ENCODE peak calls at places on chromosomes 6 and 20, in four cellular contexts. One of them, this sample, is unnamed.
A peak's percentile ranks its signal among the peaks of the same experiment; 100 is the strongest.

GRCh38 chr6:150403458-150404245 is 34.8 kb downstream of the IYD start:
- DNase-seq in brain microvascular endothelial cell: peak; percentile 98
- DNase-seq in spleen: no peak
- DNase-seq in fibroblast of pulmonary artery: peak; percentile 98
- DNase-seq in this sample: peak; percentile 98

GRCh38 chr6:19822134-19822533 is 15.0 kb upstream of the ID4 start:
- DNase-seq in spleen: no peak
- DNase-seq in brain microvascular endothelial cell: no peak
- DNase-seq in fibroblast of pulmonary artery: no peak
- DNase-seq in this sample: no peak

GRCh38 chr20:7841967-7842301 is 98.3 kb downstream of the HAO1 start:
- DNase-seq in brain microvascular endothelial cell: peak; percentile 73
- DNase-seq in spleen: no peak
- DNase-seq in fibroblast of pulmonary artery: peak; percentile 97
- DNase-seq in this sample: peak; percentile 78

GRCh38 chr20:34262488-34263288 is 21.5 kb downstream of the ASIP start:
- DNase-seq in fibroblast of pulmonary artery: peak; percentile 64
- DNase-seq in spleen: no peak
- DNase-seq in brain microvascular endothelial cell: peak; percentile 34
- DNase-seq in this sample: no peak

GRCh38 chr20:44342240-44342639 is 5.4 kb downstream of the R3HDML start:
- DNase-seq in spleen: no peak
- DNase-seq in fibroblast of pulmonary artery: no peak
- DNase-seq in brain microvascular endothelial cell: no peak
- DNase-seq in this sample: no peak

GRCh38 chr6:169789944-169790927 is 38.8 kb downstream of the ERMARD start:
- DNase-seq in fibroblast of pulmonary artery: peak; percentile 67
- DNase-seq in brain microvascular endothelial cell: peak; percentile 51
- DNase-seq in spleen: peak; percentile 93
- DNase-seq in this sample: peak; percentile 32

GRCh38 chr6:26550250-26550993 is 12.3 kb downstream of the HMGN4 start:
- DNase-seq in fibroblast of pulmonary artery: peak; percentile 43
- DNase-seq in brain microvascular endothelial cell: no peak
- DNase-seq in spleen: peak; percentile 83
- DNase-seq in this sample: no peak

GRCh38 chr6:44202332-44202971 is 14.3 kb upstream of the MYMX start:
- DNase-seq in brain microvascular endothelial cell: no peak
- DNase-seq in spleen: no peak
- DNase-seq in fibroblast of pulmonary artery: no peak
- DNase-seq in this sample: no peak

GRCh38 chr20:11193241-11193640 is 519.4 kb upstream of the JAG1 start:
- DNase-seq in fibroblast of pulmonary artery: no peak
- DNase-seq in brain microvascular endothelial cell: no peak
- DNase-seq in spleen: no peak
- DNase-seq in this sample: no peak

GRCh38 chr20:24746351-24746685 is 202.8 kb upstream of the CST7 start:
- DNase-seq in brain microvascular endothelial cell: no peak
- DNase-seq in spleen: peak; percentile 74
- DNase-seq in fibroblast of pulmonary artery: no peak
- DNase-seq in this sample: no peak

GRCh38 chr6:149497365-149497764 is 12.6 kb upstream of the ZC3H12D start:
- DNase-seq in fibroblast of pulmonary artery: no peak
- DNase-seq in brain microvascular endothelial cell: no peak
- DNase-seq in spleen: no peak
- DNase-seq in this sample: no peak

GRCh38 chr20:25544760-25545159 is 40.6 kb downstream of the NINL start:
- DNase-seq in brain microvascular endothelial cell: no peak
- DNase-seq in spleen: no peak
- DNase-seq in fibroblast of pulmonary artery: no peak
- DNase-seq in this sample: no peak

GRCh38 chr6:147287869-147288271 is 83.7 kb downstream of the STXBP5 start:
- DNase-seq in fibroblast of pulmonary artery: peak; percentile 75
- DNase-seq in spleen: no peak
- DNase-seq in brain microvascular endothelial cell: peak; percentile 42
- DNase-seq in this sample: peak; percentile 42

GRCh38 chr6:142313284-142313683 is 11.5 kb downstream of the ADGRG6 start:
- DNase-seq in fibroblast of pulmonary artery: peak; percentile 70
- DNase-seq in brain microvascular endothelial cell: peak; percentile 65
- DNase-seq in spleen: no peak
- DNase-seq in this sample: no peak

GRCh38 chr6:33147807-33148666 is 44.2 kb downstream of the COL11A2 start:
- DNase-seq in brain microvascular endothelial cell: peak; percentile 18
- DNase-seq in spleen: no peak
- DNase-seq in fibroblast of pulmonary artery: peak; percentile 80
- DNase-seq in this sample: peak; percentile 32

GRCh38 chr20:50691585-50692552 is 527 bp upstream of the RIPOR3 start:
- DNase-seq in brain microvascular endothelial cell: peak; percentile 37
- DNase-seq in spleen: no peak
- DNase-seq in fibroblast of pulmonary artery: peak; percentile 61
- DNase-seq in this sample: peak; percentile 43

GRCh38 chr6:135270676-135271536 is 89.8 kb downstream of the MYB start:
- DNase-seq in spleen: no peak
- DNase-seq in fibroblast of pulmonary artery: no peak
- DNase-seq in brain microvascular endothelial cell: no peak
- DNase-seq in this sample: no peak

GRCh38 chr6:132161283-132161682 is 210.1 kb upstream of the CCN2 start:
- DNase-seq in spleen: no peak
- DNase-seq in brain microvascular endothelial cell: peak; percentile 75
- DNase-seq in fibroblast of pulmonary artery: peak; percentile 81
- DNase-seq in this sample: peak; percentile 49

GRCh38 chr6:167538746-167539145 is 213.9 kb downstream of the TTLL2 start:
- DNase-seq in fibroblast of pulmonary artery: no peak
- DNase-seq in spleen: no peak
- DNase-seq in brain microvascular endothelial cell: no peak
- DNase-seq in this sample: peak; percentile 67

GRCh38 chr6:79072640-79073181 is 5.3 kb downstream of the PHIP start:
- DNase-seq in spleen: no peak
- DNase-seq in fibroblast of pulmonary artery: no peak
- DNase-seq in brain microvascular endothelial cell: no peak
- DNase-seq in this sample: no peak

GRCh38 chr6:121597654-121598053 is 162.2 kb downstream of the GJA1 start:
- DNase-seq in spleen: no peak
- DNase-seq in brain microvascular endothelial cell: peak; percentile 19
- DNase-seq in fibroblast of pulmonary artery: peak; percentile 22
- DNase-seq in this sample: no peak

GRCh38 chr6:108557494-108558371 is 3.0 kb upstream of the FOXO3 start:
- DNase-seq in fibroblast of pulmonary artery: peak; percentile 68
- DNase-seq in brain microvascular endothelial cell: peak; percentile 27
- DNase-seq in spleen: peak; percentile 95
- DNase-seq in this sample: no peak

GRCh38 chr6:81697564-81697963 is 54.9 kb downstream of the TENT5A start:
- DNase-seq in fibroblast of pulmonary artery: peak; percentile 44
- DNase-seq in spleen: no peak
- DNase-seq in brain microvascular endothelial cell: peak; percentile 27
- DNase-seq in this sample: no peak

GRCh38 chr20:47708953-47709833 is 76.1 kb downstream of the SULF2 start:
- DNase-seq in brain microvascular endothelial cell: no peak
- DNase-seq in spleen: no peak
- DNase-seq in fibroblast of pulmonary artery: no peak
- DNase-seq in this sample: no peak

GRCh38 chr6:129340983-129341382 is 369.0 kb downstream of the ARHGAP18 start:
- DNase-seq in brain microvascular endothelial cell: peak; percentile 86
- DNase-seq in fibroblast of pulmonary artery: peak; percentile 99
- DNase-seq in spleen: no peak
- DNase-seq in this sample: peak; percentile 92

GRCh38 chr6:54775586-54775985 is 71.0 kb upstream of the FAM83B start:
- DNase-seq in fibroblast of pulmonary artery: peak; percentile 9
- DNase-seq in brain microvascular endothelial cell: peak; percentile 18
- DNase-seq in spleen: no peak
- DNase-seq in this sample: no peak

GRCh38 chr20:31707994-31708744 is 14.5 kb downstream of the BCL2L1 start:
- DNase-seq in brain microvascular endothelial cell: no peak
- DNase-seq in fibroblast of pulmonary artery: no peak
- DNase-seq in spleen: peak; percentile 71
- DNase-seq in this sample: no peak

GRCh38 chr6:159467473-159468041 is 225.5 kb downstream of the SOD2 start:
- DNase-seq in spleen: no peak
- DNase-seq in brain microvascular endothelial cell: peak; percentile 24
- DNase-seq in fibroblast of pulmonary artery: no peak
- DNase-seq in this sample: no peak

GRCh38 chr6:90780141-90780540 is 193.3 kb upstream of the MAP3K7 start:
- DNase-seq in brain microvascular endothelial cell: no peak
- DNase-seq in spleen: no peak
- DNase-seq in fibroblast of pulmonary artery: no peak
- DNase-seq in this sample: no peak

GRCh38 chr6:136921521-136921935 is 573 bp upstream of the SLC35D3 start:
- DNase-seq in fibroblast of pulmonary artery: no peak
- DNase-seq in spleen: no peak
- DNase-seq in brain microvascular endothelial cell: no peak
- DNase-seq in this sample: no peak

GRCh38 chr20:11207749-11208502 is 534.1 kb upstream of the JAG1 start:
- DNase-seq in brain microvascular endothelial cell: peak; percentile 81
- DNase-seq in spleen: no peak
- DNase-seq in fibroblast of pulmonary artery: peak; percentile 62
- DNase-seq in this sample: no peak

GRCh38 chr20:14865169-14865568 is 527.8 kb upstream of the FLRT3 start:
- DNase-seq in spleen: no peak
- DNase-seq in brain microvascular endothelial cell: no peak
- DNase-seq in fibroblast of pulmonary artery: peak; percentile 5
- DNase-seq in this sample: no peak

GRCh38 chr6:43921039-43921438 is 151.0 kb downstream of the VEGFA start:
- DNase-seq in spleen: peak; percentile 41
- DNase-seq in brain microvascular endothelial cell: no peak
- DNase-seq in fibroblast of pulmonary artery: no peak
- DNase-seq in this sample: no peak

GRCh38 chr6:51965222-51965801 is 122.1 kb downstream of the PKHD1 start:
- DNase-seq in brain microvascular endothelial cell: no peak
- DNase-seq in spleen: no peak
- DNase-seq in fibroblast of pulmonary artery: no peak
- DNase-seq in this sample: no peak

GRCh38 chr6:125236536-125237327 is 65.0 kb downstream of the HDDC2 start:
- DNase-seq in fibroblast of pulmonary artery: peak; percentile 17
- DNase-seq in brain microvascular endothelial cell: no peak
- DNase-seq in spleen: no peak
- DNase-seq in this sample: no peak

GRCh38 chr20:9514461-9515210 is at the start of gene LAMP5:
- DNase-seq in brain microvascular endothelial cell: peak; percentile 29
- DNase-seq in fibroblast of pulmonary artery: peak; percentile 4
- DNase-seq in spleen: no peak
- DNase-seq in this sample: no peak

GRCh38 chr6:28776269-28777146 is 147.3 kb downstream of the TRIM27 start:
- DNase-seq in brain microvascular endothelial cell: no peak
- DNase-seq in spleen: no peak
- DNase-seq in fibroblast of pulmonary artery: no peak
- DNase-seq in this sample: no peak

GRCh38 chr6:41932378-41932777 is 9.2 kb downstream of the CCND3 start:
- DNase-seq in fibroblast of pulmonary artery: no peak
- DNase-seq in spleen: no peak
- DNase-seq in brain microvascular endothelial cell: no peak
- DNase-seq in this sample: no peak
- H3K4me3 ChIP-seq in fibroblast of pulmonary artery: no peak overlapping the region
- H3K4me3 ChIP-seq in spleen: no peak overlapping the region
- H3K4me3 ChIP-seq in brain microvascular endothelial cell: no peak overlapping the region
- H3K4me3 ChIP-seq in this sample: no peak overlapping the region

GRCh38 chr6:34817337-34817910 is 25.5 kb downstream of the BLTP3A start:
- DNase-seq in brain microvascular endothelial cell: no peak
- DNase-seq in spleen: no peak
- DNase-seq in fibroblast of pulmonary artery: no peak
- DNase-seq in this sample: no peak
- H3K4me3 ChIP-seq in brain microvascular endothelial cell: no peak overlapping the region
- H3K4me3 ChIP-seq in spleen: no peak overlapping the region
- H3K4me3 ChIP-seq in fibroblast of pulmonary artery: no peak overlapping the region
- H3K4me3 ChIP-seq in this sample: no peak overlapping the region

GRCh38 chr6:7201444-7201731 is 93.6 kb downstream of the RREB1 start:
- DNase-seq in brain microvascular endothelial cell: no peak
- DNase-seq in fibroblast of pulmonary artery: no peak
- DNase-seq in spleen: no peak
- DNase-seq in this sample: no peak

GRCh38 chr6:7204726-7205125 is 97.0 kb downstream of the RREB1 start:
- DNase-seq in fibroblast of pulmonary artery: peak; percentile 9
- DNase-seq in spleen: no peak
- DNase-seq in brain microvascular endothelial cell: no peak
- DNase-seq in this sample: peak; percentile 20

GRCh38 chr6:7200598-7201443 is 93.1 kb downstream of the RREB1 start:
- DNase-seq in brain microvascular endothelial cell: no peak
- DNase-seq in spleen: no peak
- DNase-seq in fibroblast of pulmonary artery: no peak
- DNase-seq in this sample: no peak

GRCh38 chr6:7203939-7204338 is 96.2 kb downstream of the RREB1 start:
- DNase-seq in spleen: no peak
- DNase-seq in fibroblast of pulmonary artery: no peak
- DNase-seq in brain microvascular endothelial cell: no peak
- DNase-seq in this sample: no peak

DNA sequence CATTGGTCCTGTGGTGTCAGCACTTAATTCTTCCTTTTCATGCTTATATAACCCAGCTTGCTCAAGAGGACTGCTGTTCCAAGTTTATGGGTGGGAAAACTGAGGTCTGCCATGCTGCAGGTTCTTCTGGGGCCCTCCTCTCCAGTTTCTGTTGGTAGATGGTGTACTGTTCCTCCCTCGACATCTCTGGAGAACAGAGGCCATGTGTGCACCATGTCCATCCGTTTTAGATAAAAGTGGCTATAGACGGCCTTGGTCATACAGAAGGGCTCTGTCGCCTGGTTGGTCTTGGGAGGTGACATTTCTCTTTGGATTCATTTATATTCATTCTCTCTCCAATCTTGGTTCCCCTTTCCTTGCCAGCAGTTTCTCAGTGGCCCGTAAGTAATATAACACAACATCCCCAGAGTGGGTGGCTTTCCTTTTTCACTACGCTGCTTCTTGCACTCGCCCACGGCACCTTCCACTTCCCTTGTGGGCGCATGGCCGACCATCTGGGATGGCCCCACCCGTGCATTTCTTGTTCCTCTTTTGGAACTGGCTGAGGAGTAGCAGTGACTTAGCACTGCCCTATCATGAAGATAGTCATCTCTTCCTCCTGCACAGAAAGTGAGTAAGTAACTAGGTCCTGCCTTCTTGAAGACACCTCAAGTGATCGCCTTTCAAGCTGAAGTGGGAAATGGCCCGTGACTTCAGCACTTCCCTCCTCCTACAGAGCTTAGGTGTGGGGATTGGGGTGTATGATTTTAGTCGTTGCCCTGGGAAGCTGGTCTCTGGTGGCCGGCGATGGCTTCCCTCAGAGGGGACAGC is 94.2 kb downstream of the RREB1 start:
- DNase-seq in brain microvascular endothelial cell: no peak
- DNase-seq in fibroblast of pulmonary artery: no peak
- DNase-seq in spleen: peak; percentile 93
- DNase-seq in this sample: no peak
- H3K4me3 ChIP-seq in brain microvascular endothelial cell: no peak overlapping the region
- H3K4me3 ChIP-seq in fibroblast of pulmonary artery: no peak overlapping the region
- H3K4me3 ChIP-seq in spleen: peak overlapping the region; percentile 35
- H3K4me3 ChIP-seq in this sample: no peak overlapping the region

DNA sequence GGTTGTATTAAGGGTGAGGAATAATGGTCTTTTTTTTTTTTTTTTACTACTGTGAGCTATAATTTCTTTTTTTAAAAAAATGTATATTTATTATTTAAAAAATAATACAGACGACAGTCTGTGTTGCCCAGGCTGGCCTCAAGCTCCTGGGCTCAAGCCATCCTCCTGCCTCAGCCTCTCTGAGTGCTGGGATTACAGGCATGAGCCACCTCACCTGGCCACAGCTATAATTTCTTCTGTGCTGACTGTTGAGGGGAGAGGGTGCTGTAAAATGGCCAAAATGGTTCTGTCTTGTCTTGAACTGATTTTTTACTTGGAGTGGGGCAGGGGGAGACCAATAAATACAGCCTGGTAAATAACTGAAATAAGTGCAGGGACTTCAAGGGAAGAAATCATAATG is 3.6 kb downstream of the SRSF3 start:
- DNase-seq in brain microvascular endothelial cell: no peak
- DNase-seq in spleen: no peak
- DNase-seq in fibroblast of pulmonary artery: no peak
- DNase-seq in this sample: no peak
- H3K4me3 ChIP-seq in brain microvascular endothelial cell: peak overlapping the region; percentile 96
- H3K4me3 ChIP-seq in spleen: peak overlapping the region; percentile 86
- H3K4me3 ChIP-seq in fibroblast of pulmonary artery: peak overlapping the region; percentile 97
- H3K4me3 ChIP-seq in this sample: peak overlapping the region; percentile 96